ENCODE peak calls at places on chromosomes 12 and 14, in five cellular contexts. One of them, this sample, is unnamed.

GRCh38 chr12:43937947-43938346 is 102.1 kb downstream of the TMEM117 start:
- DNase-seq in fibroblast of the aortic adventitia: peak; percentile 16
- DNase-seq in SK-N-SH: peak; percentile 25
- DNase-seq in HFFc6: no peak
- DNase-seq in CD8-positive, alpha-beta T cell: no peak
- DNase-seq in this sample: no peak

GRCh38 chr12:66740257-66740656 is 61.4 kb upstream of the GRIP1 start:
- DNase-seq in CD8-positive, alpha-beta T cell: no peak
- DNase-seq in SK-N-SH: no peak
- DNase-seq in fibroblast of the aortic adventitia: no peak
- DNase-seq in HFFc6: no peak
- DNase-seq in this sample: no peak

GRCh38 chr14:53531730-53532129 is 378.6 kb upstream of the DDHD1 start:
- DNase-seq in fibroblast of the aortic adventitia: no peak
- DNase-seq in SK-N-SH: no peak
- DNase-seq in HFFc6: no peak
- DNase-seq in CD8-positive, alpha-beta T cell: no peak
- DNase-seq in this sample: no peak

GRCh38 chr12:57626929-57627445 is 6.0 kb downstream of the B4GALNT1 start:
- DNase-seq in fibroblast of the aortic adventitia: no peak
- DNase-seq in CD8-positive, alpha-beta T cell: no peak
- DNase-seq in SK-N-SH: no peak
- DNase-seq in HFFc6: no peak
- DNase-seq in this sample: no peak

GRCh38 chr14:60381909-60382308 is 104.0 kb downstream of the C14orf39 start:
- DNase-seq in fibroblast of the aortic adventitia: no peak
- DNase-seq in SK-N-SH: no peak
- DNase-seq in HFFc6: no peak
- DNase-seq in CD8-positive, alpha-beta T cell: no peak
- DNase-seq in this sample: no peak

GRCh38 chr12:89874146-89874545 is 165.5 kb upstream of the ATP2B1 start:
- DNase-seq in HFFc6: no peak
- DNase-seq in CD8-positive, alpha-beta T cell: no peak
- DNase-seq in SK-N-SH: no peak
- DNase-seq in fibroblast of the aortic adventitia: peak; percentile 43
- DNase-seq in this sample: no peak

GRCh38 chr12:127060310-127060847 is 1206.6 kb upstream of the TMEM132C start:
- DNase-seq in CD8-positive, alpha-beta T cell: no peak
- DNase-seq in fibroblast of the aortic adventitia: no peak
- DNase-seq in HFFc6: no peak
- DNase-seq in SK-N-SH: no peak
- DNase-seq in this sample: no peak

GRCh38 chr14:54782803-54783659 is 119.6 kb downstream of the GCH1 start:
- DNase-seq in fibroblast of the aortic adventitia: no peak
- DNase-seq in CD8-positive, alpha-beta T cell: no peak
- DNase-seq in SK-N-SH: no peak
- DNase-seq in HFFc6: no peak
- DNase-seq in this sample: peak; percentile 22

GRCh38 chr14:86714153-86714552 is 1184.2 kb downstream of the FLRT2 start:
- DNase-seq in HFFc6: no peak
- DNase-seq in fibroblast of the aortic adventitia: no peak
- DNase-seq in SK-N-SH: no peak
- DNase-seq in CD8-positive, alpha-beta T cell: no peak
- DNase-seq in this sample: no peak

GRCh38 chr12:91991397-91992187 is 154.1 kb downstream of the BTG1 start:
- DNase-seq in HFFc6: no peak
- DNase-seq in fibroblast of the aortic adventitia: peak; percentile 34
- DNase-seq in SK-N-SH: no peak
- DNase-seq in CD8-positive, alpha-beta T cell: no peak
- DNase-seq in this sample: no peak

GRCh38 chr14:35234007-35234406 is 58.2 kb upstream of the PSMA6 start:
- DNase-seq in CD8-positive, alpha-beta T cell: no peak
- DNase-seq in HFFc6: peak; percentile 7
- DNase-seq in SK-N-SH: no peak
- DNase-seq in fibroblast of the aortic adventitia: no peak
- DNase-seq in this sample: no peak

GRCh38 chr14:93059917-93060545 is 55.7 kb downstream of the ITPK1 start:
- DNase-seq in HFFc6: no peak
- DNase-seq in CD8-positive, alpha-beta T cell: no peak
- DNase-seq in fibroblast of the aortic adventitia: no peak
- DNase-seq in SK-N-SH: peak; percentile 45
- DNase-seq in this sample: peak; percentile 44

GRCh38 chr12:88406905-88407304 is 173.4 kb downstream of the KITLG start:
- DNase-seq in fibroblast of the aortic adventitia: no peak
- DNase-seq in SK-N-SH: no peak
- DNase-seq in CD8-positive, alpha-beta T cell: no peak
- DNase-seq in HFFc6: no peak
- DNase-seq in this sample: no peak

GRCh38 chr12:75564398-75564797 is 53.0 kb upstream of the KRR1 start:
- DNase-seq in CD8-positive, alpha-beta T cell: no peak
- DNase-seq in SK-N-SH: no peak
- DNase-seq in fibroblast of the aortic adventitia: peak; percentile 66
- DNase-seq in HFFc6: no peak
- DNase-seq in this sample: no peak

GRCh38 chr14:55957950-55958349 is 160.3 kb upstream of the PELI2 start:
- DNase-seq in SK-N-SH: no peak
- DNase-seq in fibroblast of the aortic adventitia: no peak
- DNase-seq in HFFc6: no peak
- DNase-seq in CD8-positive, alpha-beta T cell: no peak
- DNase-seq in this sample: peak; percentile 5

GRCh38 chr14:68910540-68910939 is 68.6 kb downstream of the ACTN1 start:
- DNase-seq in SK-N-SH: no peak
- DNase-seq in CD8-positive, alpha-beta T cell: no peak
- DNase-seq in fibroblast of the aortic adventitia: no peak
- DNase-seq in HFFc6: no peak
- DNase-seq in this sample: no peak

GRCh38 chr14:33279865-33280264 is 341.2 kb downstream of the NPAS3 start:
- DNase-seq in fibroblast of the aortic adventitia: no peak
- DNase-seq in HFFc6: no peak
- DNase-seq in CD8-positive, alpha-beta T cell: no peak
- DNase-seq in SK-N-SH: no peak
- DNase-seq in this sample: no peak

GRCh38 chr12:92696240-92696639 is 6.5 kb upstream of the PLEKHG7 start:
- DNase-seq in fibroblast of the aortic adventitia: peak; percentile 76
- DNase-seq in SK-N-SH: no peak
- DNase-seq in HFFc6: no peak
- DNase-seq in CD8-positive, alpha-beta T cell: no peak
- DNase-seq in this sample: no peak

GRCh38 chr14:36660736-36661505 is 739 bp upstream of the PAX9 start:
- DNase-seq in CD8-positive, alpha-beta T cell: no peak
- DNase-seq in HFFc6: no peak
- DNase-seq in fibroblast of the aortic adventitia: no peak
- DNase-seq in SK-N-SH: no peak
- DNase-seq in this sample: peak; percentile 31

GRCh38 chr12:94753071-94753779 is 102.9 kb upstream of the TMCC3 start:
- DNase-seq in CD8-positive, alpha-beta T cell: no peak
- DNase-seq in fibroblast of the aortic adventitia: peak; percentile 45
- DNase-seq in HFFc6: no peak
- DNase-seq in SK-N-SH: no peak
- DNase-seq in this sample: no peak

GRCh38 chr14:73786942-73787759 is 64.5 kb upstream of the PTGR2 start:
- DNase-seq in HFFc6: no peak
- DNase-seq in CD8-positive, alpha-beta T cell: peak; percentile 22
- DNase-seq in fibroblast of the aortic adventitia: peak; percentile 37
- DNase-seq in SK-N-SH: peak; percentile 83
- DNase-seq in this sample: peak; percentile 73

GRCh38 chr14:77470192-77470870 is 12.4 kb downstream of the AHSA1 start:
- DNase-seq in fibroblast of the aortic adventitia: no peak
- DNase-seq in HFFc6: no peak
- DNase-seq in SK-N-SH: no peak
- DNase-seq in CD8-positive, alpha-beta T cell: no peak
- DNase-seq in this sample: no peak

GRCh38 chr14:32393119-32393518 is 64.0 kb downstream of the AKAP6 start:
- DNase-seq in HFFc6: no peak
- DNase-seq in CD8-positive, alpha-beta T cell: no peak
- DNase-seq in SK-N-SH: no peak
- DNase-seq in fibroblast of the aortic adventitia: no peak
- DNase-seq in this sample: no peak

GRCh38 chr14:65850429-65851145 is 438.1 kb downstream of the FUT8 start:
- DNase-seq in fibroblast of the aortic adventitia: no peak
- DNase-seq in SK-N-SH: peak; percentile 23
- DNase-seq in HFFc6: no peak
- DNase-seq in CD8-positive, alpha-beta T cell: no peak
- DNase-seq in this sample: no peak

GRCh38 chr12:18400186-18400585 is 138.9 kb downstream of the PIK3C2G start:
- DNase-seq in SK-N-SH: no peak
- DNase-seq in fibroblast of the aortic adventitia: peak; percentile 43
- DNase-seq in CD8-positive, alpha-beta T cell: no peak
- DNase-seq in HFFc6: no peak
- DNase-seq in this sample: no peak

GRCh38 chr14:84959796-84960515 is 570.0 kb upstream of the FLRT2 start:
- DNase-seq in fibroblast of the aortic adventitia: no peak
- DNase-seq in HFFc6: no peak
- DNase-seq in SK-N-SH: no peak
- DNase-seq in CD8-positive, alpha-beta T cell: no peak
- DNase-seq in this sample: no peak

GRCh38 chr12:23550753-23551152 is 398.7 kb downstream of the SOX5 start:
- DNase-seq in CD8-positive, alpha-beta T cell: no peak
- DNase-seq in fibroblast of the aortic adventitia: no peak
- DNase-seq in SK-N-SH: no peak
- DNase-seq in HFFc6: no peak
- DNase-seq in this sample: no peak

GRCh38 chr12:3553681-3554546 is 62.9 kb downstream of the PRMT8 start:
- DNase-seq in HFFc6: no peak
- DNase-seq in SK-N-SH: peak; percentile 27
- DNase-seq in fibroblast of the aortic adventitia: no peak
- DNase-seq in CD8-positive, alpha-beta T cell: no peak
- DNase-seq in this sample: no peak

GRCh38 chr12:123571343-123571813 is 13.0 kb upstream of the TMED2 start:
- DNase-seq in HFFc6: peak; percentile 78
- DNase-seq in CD8-positive, alpha-beta T cell: no peak
- DNase-seq in SK-N-SH: peak; percentile 49
- DNase-seq in fibroblast of the aortic adventitia: peak; percentile 86
- DNase-seq in this sample: no peak

DNA sequence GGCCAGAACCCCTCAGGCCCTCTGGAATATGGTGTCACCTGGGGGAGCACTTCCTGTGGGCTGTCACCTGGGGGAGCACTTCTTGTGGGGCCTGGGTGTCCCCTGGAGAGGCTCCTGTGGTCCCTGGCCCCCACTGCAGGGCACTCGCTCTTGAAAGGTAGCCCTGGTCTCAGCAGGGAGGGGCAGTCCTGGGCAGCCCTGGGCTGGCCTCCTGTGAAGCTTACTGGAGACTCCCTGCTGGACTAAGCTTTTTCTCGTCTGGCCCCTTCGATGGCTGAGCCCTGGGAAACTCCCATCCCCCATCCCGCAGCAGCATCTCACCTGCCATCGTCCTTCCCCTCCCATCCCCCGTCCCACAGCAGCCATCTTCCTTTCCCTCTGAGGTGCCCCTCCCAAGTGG is 17.7 kb downstream of the FBRSL1 start:
- DNase-seq in fibroblast of the aortic adventitia: no peak
- DNase-seq in HFFc6: no peak
- DNase-seq in SK-N-SH: no peak
- DNase-seq in CD8-positive, alpha-beta T cell: no peak
- DNase-seq in this sample: no peak
- TF ChIP-seq CTCF in fibroblast of the aortic adventitia: no peak
- TF ChIP-seq CTCF in HFFc6: peak; percentile 42
- TF ChIP-seq CTCF in SK-N-SH: peak; percentile 9
- TF ChIP-seq CTCF in CD8-positive, alpha-beta T cell: no peak
- TF ChIP-seq CTCF in this sample: no peak

GRCh38 chr14:22872833-22873520 is 1.4 kb downstream of the LRP10 start:
- DNase-seq in SK-N-SH: no peak
- DNase-seq in CD8-positive, alpha-beta T cell: no peak
- DNase-seq in fibroblast of the aortic adventitia: no peak
- DNase-seq in HFFc6: peak; percentile 34
- DNase-seq in this sample: no peak
- TF ChIP-seq CTCF in SK-N-SH: no peak
- TF ChIP-seq CTCF in CD8-positive, alpha-beta T cell: no peak
- TF ChIP-seq CTCF in fibroblast of the aortic adventitia: no peak
- TF ChIP-seq CTCF in HFFc6: peak; percentile 4
- TF ChIP-seq CTCF in this sample: peak; percentile 5

GRCh38 chr14:38623661-38624060 is 367.8 kb upstream of the CLEC14A start:
- DNase-seq in CD8-positive, alpha-beta T cell: no peak
- DNase-seq in HFFc6: peak; percentile 37
- DNase-seq in fibroblast of the aortic adventitia: no peak
- DNase-seq in SK-N-SH: no peak
- DNase-seq in this sample: no peak

GRCh38 chr14:38616959-38617358 is 361.1 kb upstream of the CLEC14A start:
- DNase-seq in fibroblast of the aortic adventitia: no peak
- DNase-seq in CD8-positive, alpha-beta T cell: no peak
- DNase-seq in SK-N-SH: no peak
- DNase-seq in HFFc6: peak; percentile 2
- DNase-seq in this sample: no peak

GRCh38 chr14:38618514-38618913 is 362.6 kb upstream of the CLEC14A start:
- DNase-seq in HFFc6: no peak
- DNase-seq in fibroblast of the aortic adventitia: no peak
- DNase-seq in SK-N-SH: no peak
- DNase-seq in CD8-positive, alpha-beta T cell: no peak
- DNase-seq in this sample: no peak
- TF ChIP-seq CTCF in HFFc6: peak; percentile 45
- TF ChIP-seq CTCF in fibroblast of the aortic adventitia: no peak
- TF ChIP-seq CTCF in SK-N-SH: peak; percentile 29
- TF ChIP-seq CTCF in CD8-positive, alpha-beta T cell: no peak
- TF ChIP-seq CTCF in this sample: no peak

DNA sequence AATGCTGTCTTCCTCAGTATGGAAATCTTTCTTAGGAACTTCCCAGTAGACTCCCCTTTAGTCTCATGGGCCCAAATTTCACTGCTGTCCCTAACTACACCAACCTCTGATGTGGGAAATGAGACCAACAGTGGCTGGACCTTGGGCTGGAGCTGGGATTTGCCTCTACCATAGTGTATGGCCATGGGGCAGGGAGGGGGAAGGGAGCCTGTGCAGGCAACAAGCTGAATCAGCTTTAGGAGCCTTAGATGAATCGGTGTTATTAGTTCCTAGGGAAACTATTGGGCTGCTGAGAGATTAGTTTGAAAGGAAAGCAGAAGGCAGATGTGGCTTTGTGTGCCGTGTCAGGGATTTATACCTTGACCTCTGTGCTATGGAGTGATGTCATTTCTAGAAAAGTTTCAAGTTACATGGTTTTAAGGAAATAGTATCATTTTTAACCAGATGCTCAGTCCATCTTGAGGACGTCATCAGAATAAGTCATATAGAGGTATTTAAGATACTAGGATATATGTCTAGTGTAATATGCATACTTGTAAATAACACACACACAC is 19.6 kb upstream of the GAS2L3 start:
- DNase-seq in fibroblast of the aortic adventitia: peak; percentile 10
- DNase-seq in CD8-positive, alpha-beta T cell: no peak
- DNase-seq in SK-N-SH: no peak
- DNase-seq in HFFc6: no peak
- DNase-seq in this sample: peak; percentile 9
- TF ChIP-seq CTCF in fibroblast of the aortic adventitia: no peak
- TF ChIP-seq CTCF in CD8-positive, alpha-beta T cell: no peak
- TF ChIP-seq CTCF in SK-N-SH: no peak
- TF ChIP-seq CTCF in HFFc6: no peak
- TF ChIP-seq CTCF in this sample: no peak

GRCh38 chr12:109827566-109828550 is 5.3 kb downstream of the TRPV4 start:
- DNase-seq in SK-N-SH: no peak
- DNase-seq in HFFc6: no peak
- DNase-seq in fibroblast of the aortic adventitia: no peak
- DNase-seq in CD8-positive, alpha-beta T cell: no peak
- DNase-seq in this sample: no peak
- TF ChIP-seq CTCF in SK-N-SH: no peak
- TF ChIP-seq CTCF in HFFc6: no peak
- TF ChIP-seq CTCF in fibroblast of the aortic adventitia: no peak
- TF ChIP-seq CTCF in CD8-positive, alpha-beta T cell: no peak
- TF ChIP-seq CTCF in this sample: no peak